ENCODE peak calls at places on chromosome 19, in four cellular contexts. One of them, this sample, is unnamed. For H4K20me1, the result is how much of the 10 kb centered on the place peaks cover.

GRCh38 chr19:12953456-12954149 is 3.4 kb downstream of the GADD45GIP1 start:
- DNase-seq in PC-9: no peak
- DNase-seq in IMR-90: no peak
- DNase-seq in K562: no peak
- DNase-seq in this sample: peak

GRCh38 chr19:21269813-21270212 is 59.4 kb downstream of the ZNF708 start:
- DNase-seq in PC-9: no peak
- DNase-seq in IMR-90: no peak
- DNase-seq in K562: peak
- DNase-seq in this sample: peak

GRCh38 chr19:751501-752341 is 809 bp downstream of the MISP start:
- DNase-seq in PC-9: peak
- DNase-seq in IMR-90: peak
- DNase-seq in K562: peak
- DNase-seq in this sample: peak

GRCh38 chr19:13029893-13030292 is 34.6 kb downstream of the NFIX start:
- DNase-seq in PC-9: no peak
- DNase-seq in IMR-90: no peak
- DNase-seq in K562: no peak
- DNase-seq in this sample: peak

GRCh38 chr19:18021121-18021755 is 13.3 kb downstream of the ARRDC2 start:
- DNase-seq in PC-9: peak
- DNase-seq in IMR-90: peak
- DNase-seq in K562: peak
- DNase-seq in this sample: peak

GRCh38 chr19:35249146-35249847 is 495 bp downstream of the LSR start:
- DNase-seq in PC-9: no peak
- DNase-seq in IMR-90: no peak
- DNase-seq in K562: peak
- DNase-seq in this sample: peak

GRCh38 chr19:31350693-31351211 is 1.5 kb upstream of the TSHZ3 start:
- DNase-seq in PC-9: no peak
- DNase-seq in IMR-90: peak
- DNase-seq in K562: peak
- DNase-seq in this sample: peak

GRCh38 chr19:16585808-16586476 is 13.7 kb upstream of the SLC35E1 start:
- DNase-seq in PC-9: no peak
- DNase-seq in IMR-90: peak
- DNase-seq in K562: no peak
- DNase-seq in this sample: peak

GRCh38 chr19:58002384-58003152 is at the start of gene ZNF606:
- DNase-seq in PC-9: peak
- DNase-seq in IMR-90: peak
- DNase-seq in K562: peak
- DNase-seq in this sample: peak

GRCh38 chr19:31568724-31569123 is 219.5 kb upstream of the TSHZ3 start:
- DNase-seq in PC-9: no peak
- DNase-seq in IMR-90: no peak
- DNase-seq in K562: no peak
- DNase-seq in this sample: no peak

GRCh38 chr19:56252699-56253422 is 19.7 kb upstream of the EDDM13 start:
- DNase-seq in PC-9: peak
- DNase-seq in IMR-90: peak
- DNase-seq in K562: peak
- DNase-seq in this sample: peak

GRCh38 chr19:3398900-3399278 is 32.5 kb downstream of the NFIC start:
- DNase-seq in PC-9: no peak
- DNase-seq in IMR-90: no peak
- DNase-seq in K562: no peak
- DNase-seq in this sample: no peak
- H2AFZ ChIP-seq in PC-9: no peak
- H2AFZ ChIP-seq in IMR-90: no peak
- H2AFZ ChIP-seq in K562: no peak
- H2AFZ ChIP-seq in this sample: no peak

GRCh38 chr19:46904114-46905060 is 43.6 kb downstream of the ARHGAP35 start:
- DNase-seq in PC-9: no peak
- DNase-seq in IMR-90: peak
- DNase-seq in K562: no peak
- DNase-seq in this sample: peak

GRCh38 chr19:46900341-46900740 is 39.5 kb downstream of the ARHGAP35 start:
- DNase-seq in PC-9: peak
- DNase-seq in IMR-90: no peak
- DNase-seq in K562: no peak
- DNase-seq in this sample: no peak

GRCh38 chr19:46903458-46903857 is 42.7 kb downstream of the ARHGAP35 start:
- DNase-seq in PC-9: peak
- DNase-seq in IMR-90: no peak
- DNase-seq in K562: no peak
- DNase-seq in this sample: no peak

GRCh38 chr19:46902402-46902766 is 41.6 kb downstream of the ARHGAP35 start:
- DNase-seq in PC-9: peak
- DNase-seq in IMR-90: peak
- DNase-seq in K562: no peak
- DNase-seq in this sample: peak

GRCh38 chr19:46901701-46902401 is 41.1 kb downstream of the ARHGAP35 start:
- DNase-seq in PC-9: peak
- DNase-seq in IMR-90: peak
- DNase-seq in K562: no peak
- DNase-seq in this sample: no peak
- H4K20me1 ChIP-seq in PC-9: under half
- H4K20me1 ChIP-seq in IMR-90: half or more
- H4K20me1 ChIP-seq in K562: under half
- H4K20me1 ChIP-seq in this sample: under half

GRCh38 chr19:6101991-6102390 is 8.3 kb downstream of the RFX2 start:
- DNase-seq in PC-9: no peak
- DNase-seq in IMR-90: no peak
- DNase-seq in K562: no peak
- DNase-seq in this sample: no peak

GRCh38 chr19:6105444-6105843 is 4.9 kb downstream of the RFX2 start:
- DNase-seq in PC-9: no peak
- DNase-seq in IMR-90: no peak
- DNase-seq in K562: no peak
- DNase-seq in this sample: no peak

GRCh38 chr19:6103217-6103644 is 7.1 kb downstream of the RFX2 start:
- DNase-seq in PC-9: no peak
- DNase-seq in IMR-90: peak
- DNase-seq in K562: no peak
- DNase-seq in this sample: peak

GRCh38 chr19:6101291-6101690 is 9.0 kb downstream of the RFX2 start:
- DNase-seq in PC-9: no peak
- DNase-seq in IMR-90: no peak
- DNase-seq in K562: no peak
- DNase-seq in this sample: no peak

DNA sequence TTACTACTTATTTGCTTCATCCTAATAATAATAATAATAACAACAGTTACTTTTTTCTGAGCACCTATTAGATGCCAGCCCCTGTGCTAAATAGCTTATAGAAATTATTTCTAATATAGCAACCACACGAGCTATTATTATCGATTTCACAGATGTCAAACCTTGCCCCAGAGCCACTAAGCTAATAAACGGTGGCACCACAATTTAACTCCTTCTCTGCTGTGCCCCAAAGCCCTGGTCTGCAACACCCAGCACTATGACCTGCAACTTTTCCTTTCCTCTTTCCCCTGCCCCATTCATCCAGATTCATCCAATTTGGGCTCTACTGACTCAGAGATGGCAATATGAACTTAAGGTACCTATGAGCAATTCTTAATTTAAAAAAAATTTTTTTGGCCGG is 6.4 kb downstream of the RFX2 start:
- DNase-seq in PC-9: no peak
- DNase-seq in IMR-90: no peak
- DNase-seq in K562: no peak
- DNase-seq in this sample: no peak
- H2AFZ ChIP-seq in PC-9: no peak
- H2AFZ ChIP-seq in IMR-90: no peak
- H2AFZ ChIP-seq in K562: no peak
- H2AFZ ChIP-seq in this sample: no peak

DNA sequence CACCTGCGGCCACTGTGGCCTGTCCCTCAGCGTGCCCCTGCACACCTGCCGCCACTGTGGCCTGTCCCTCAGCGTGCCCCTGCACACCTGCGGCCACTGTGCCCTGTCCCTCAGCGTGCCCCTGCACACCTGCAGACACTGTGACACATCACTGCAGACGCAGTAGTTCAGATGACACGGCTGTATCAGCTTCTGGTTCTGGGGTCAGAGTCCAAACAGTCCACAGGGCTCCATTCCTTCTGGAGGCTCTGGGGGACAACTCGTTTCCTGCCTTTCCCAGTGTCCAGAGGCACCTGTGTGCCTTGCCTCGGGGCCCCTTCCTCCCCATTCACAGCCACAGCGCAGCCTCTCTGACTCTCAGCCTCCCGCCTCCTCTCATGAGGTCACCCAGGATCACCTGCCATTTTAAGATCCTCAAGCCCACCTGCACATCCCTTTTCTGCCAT is 5.5 kb downstream of the SF3A2 start:
- DNase-seq in PC-9: no peak
- DNase-seq in IMR-90: no peak
- DNase-seq in K562: no peak
- DNase-seq in this sample: no peak
- H4K20me1 ChIP-seq in PC-9: half or more
- H4K20me1 ChIP-seq in IMR-90: half or more
- H4K20me1 ChIP-seq in K562: half or more
- H4K20me1 ChIP-seq in this sample: half or more

DNA sequence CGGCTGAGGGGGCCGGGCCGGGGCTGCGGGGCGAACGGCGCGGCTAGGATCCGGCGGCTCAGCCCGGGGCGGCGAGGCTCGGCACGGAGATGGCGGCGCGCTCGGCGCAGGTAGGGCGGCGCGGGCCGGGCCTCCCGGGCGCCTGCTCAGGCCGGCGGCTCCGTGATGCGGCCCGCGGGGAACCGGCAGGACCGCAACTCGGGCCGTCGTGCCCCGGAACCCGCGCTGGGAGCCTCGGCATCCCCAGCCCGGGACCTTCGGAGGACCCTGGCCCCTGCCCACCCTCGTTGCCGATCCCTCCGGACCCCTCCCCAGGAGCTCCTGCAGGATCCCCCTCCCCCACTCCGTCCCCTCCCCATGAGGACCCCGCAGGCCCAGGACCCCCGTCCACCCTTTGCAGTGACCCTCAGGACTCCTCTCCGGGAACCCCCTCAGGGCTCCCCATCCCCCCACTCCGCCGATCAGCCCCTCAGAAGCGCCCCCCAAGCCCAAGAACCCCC is 304 bp downstream of the EVI5L start:
- DNase-seq in PC-9: no peak
- DNase-seq in IMR-90: no peak
- DNase-seq in K562: no peak
- DNase-seq in this sample: no peak
- H2AFZ ChIP-seq in PC-9: no peak
- H2AFZ ChIP-seq in IMR-90: peak
- H2AFZ ChIP-seq in K562: no peak
- H2AFZ ChIP-seq in this sample: no peak